ENCODE peak calls at places on chromosomes 1 and 21, in six cellular contexts. One of them, this sample, is unnamed.

GRCh38 chr1:91783423-91784162 is 102.4 kb downstream of the TGFBR3 start:
- DNase-seq in GM12878: no peak
- DNase-seq in A549: peak
- DNase-seq in endothelial cell of umbilical vein: peak
- DNase-seq in K562: no peak
- DNase-seq in HepG2: no peak
- DNase-seq in this sample: no peak

GRCh38 chr1:114435088-114435715 is 75.8 kb downstream of the TRIM33 start:
- DNase-seq in GM12878: no peak
- DNase-seq in A549: no peak
- DNase-seq in endothelial cell of umbilical vein: no peak
- DNase-seq in K562: no peak
- DNase-seq in HepG2: peak
- DNase-seq in this sample: no peak

GRCh38 chr1:222399197-222399596 is 148.7 kb downstream of the HHIPL2 start:
- DNase-seq in GM12878: no peak
- DNase-seq in A549: no peak
- DNase-seq in endothelial cell of umbilical vein: no peak
- DNase-seq in K562: no peak
- DNase-seq in HepG2: no peak
- DNase-seq in this sample: no peak

GRCh38 chr1:59354754-59355337 is 58.0 kb downstream of the FGGY start:
- DNase-seq in GM12878: no peak
- DNase-seq in A549: no peak
- DNase-seq in endothelial cell of umbilical vein: no peak
- DNase-seq in K562: no peak
- DNase-seq in HepG2: no peak
- DNase-seq in this sample: no peak

GRCh38 chr1:24964811-24965570 is 34.9 kb upstream of the RUNX3 start:
- DNase-seq in GM12878: peak
- DNase-seq in A549: no peak
- DNase-seq in endothelial cell of umbilical vein: no peak
- DNase-seq in K562: peak
- DNase-seq in HepG2: no peak
- DNase-seq in this sample: peak

GRCh38 chr1:181129771-181130606 is 41.5 kb downstream of the IER5 start:
- DNase-seq in GM12878: no peak
- DNase-seq in A549: no peak
- DNase-seq in endothelial cell of umbilical vein: no peak
- DNase-seq in K562: peak
- DNase-seq in HepG2: no peak
- DNase-seq in this sample: peak

GRCh38 chr1:214296860-214297699 is 16.1 kb downstream of the SMYD2 start:
- DNase-seq in GM12878: no peak
- DNase-seq in A549: no peak
- DNase-seq in endothelial cell of umbilical vein: peak
- DNase-seq in K562: no peak
- DNase-seq in HepG2: no peak
- DNase-seq in this sample: no peak

GRCh38 chr1:203954788-203955552 is 93.6 kb downstream of the SNRPE start:
- DNase-seq in GM12878: no peak
- DNase-seq in A549: peak
- DNase-seq in endothelial cell of umbilical vein: no peak
- DNase-seq in K562: no peak
- DNase-seq in HepG2: no peak
- DNase-seq in this sample: peak

GRCh38 chr1:44464361-44464760 is 59.3 kb downstream of the RNF220 start:
- DNase-seq in GM12878: no peak
- DNase-seq in A549: no peak
- DNase-seq in endothelial cell of umbilical vein: no peak
- DNase-seq in K562: no peak
- DNase-seq in HepG2: no peak
- DNase-seq in this sample: no peak

GRCh38 chr1:12031039-12031980 is 12.0 kb downstream of the MIIP start:
- DNase-seq in GM12878: no peak
- DNase-seq in A549: peak
- DNase-seq in endothelial cell of umbilical vein: peak
- DNase-seq in K562: peak
- DNase-seq in HepG2: no peak
- DNase-seq in this sample: peak

GRCh38 chr1:171245458-171246064 is 2.7 kb upstream of the FMO1 start:
- DNase-seq in GM12878: no peak
- DNase-seq in A549: peak
- DNase-seq in endothelial cell of umbilical vein: peak
- DNase-seq in K562: peak
- DNase-seq in HepG2: peak
- DNase-seq in this sample: peak

GRCh38 chr1:8082945-8083344 is 56.8 kb upstream of the ERRFI1 start:
- DNase-seq in GM12878: no peak
- DNase-seq in A549: no peak
- DNase-seq in endothelial cell of umbilical vein: no peak
- DNase-seq in K562: no peak
- DNase-seq in HepG2: peak
- DNase-seq in this sample: no peak

GRCh38 chr1:86156571-86157455 is at the start of gene COL24A1:
- DNase-seq in GM12878: no peak
- DNase-seq in A549: no peak
- DNase-seq in endothelial cell of umbilical vein: peak
- DNase-seq in K562: peak
- DNase-seq in HepG2: no peak
- DNase-seq in this sample: peak

GRCh38 chr1:9630331-9631081 is 21.0 kb upstream of the PIK3CD start:
- DNase-seq in GM12878: no peak
- DNase-seq in A549: no peak
- DNase-seq in endothelial cell of umbilical vein: no peak
- DNase-seq in K562: no peak
- DNase-seq in HepG2: no peak
- DNase-seq in this sample: peak

GRCh38 chr1:230752407-230752806 is 5.2 kb downstream of the CAPN9 start:
- DNase-seq in GM12878: no peak
- DNase-seq in A549: no peak
- DNase-seq in endothelial cell of umbilical vein: no peak
- DNase-seq in K562: no peak
- DNase-seq in HepG2: no peak
- DNase-seq in this sample: no peak

GRCh38 chr1:41791667-41792484 is 126.8 kb downstream of the HIVEP3 start:
- DNase-seq in GM12878: no peak
- DNase-seq in A549: no peak
- DNase-seq in endothelial cell of umbilical vein: no peak
- DNase-seq in K562: no peak
- DNase-seq in HepG2: no peak
- DNase-seq in this sample: no peak

GRCh38 chr1:25728301-25728935 is 71.6 kb upstream of the SELENON start:
- DNase-seq in GM12878: no peak
- DNase-seq in A549: no peak
- DNase-seq in endothelial cell of umbilical vein: no peak
- DNase-seq in K562: no peak
- DNase-seq in HepG2: no peak
- DNase-seq in this sample: no peak

GRCh38 chr1:117363591-117364048 is 3.6 kb upstream of the MAN1A2 start:
- DNase-seq in GM12878: peak
- DNase-seq in A549: no peak
- DNase-seq in endothelial cell of umbilical vein: no peak
- DNase-seq in K562: peak
- DNase-seq in HepG2: no peak
- DNase-seq in this sample: peak

GRCh38 chr1:220511785-220512184 is 16.2 kb upstream of the MARK1 start:
- DNase-seq in GM12878: no peak
- DNase-seq in A549: no peak
- DNase-seq in endothelial cell of umbilical vein: no peak
- DNase-seq in K562: no peak
- DNase-seq in HepG2: peak
- DNase-seq in this sample: no peak

GRCh38 chr1:178538192-178538916 is 25.4 kb downstream of the TEX35 start:
- DNase-seq in GM12878: no peak
- DNase-seq in A549: peak
- DNase-seq in endothelial cell of umbilical vein: no peak
- DNase-seq in K562: no peak
- DNase-seq in HepG2: no peak
- DNase-seq in this sample: no peak

GRCh38 chr1:212565571-212566305 is 42.8 kb upstream of the ATF3 start:
- DNase-seq in GM12878: no peak
- DNase-seq in A549: no peak
- DNase-seq in endothelial cell of umbilical vein: peak
- DNase-seq in K562: no peak
- DNase-seq in HepG2: no peak
- DNase-seq in this sample: no peak

GRCh38 chr21:36788116-36788515 is 89.2 kb downstream of the SIM2 start:
- DNase-seq in GM12878: no peak
- DNase-seq in A549: peak
- DNase-seq in endothelial cell of umbilical vein: no peak
- DNase-seq in K562: no peak
- DNase-seq in HepG2: no peak
- DNase-seq in this sample: peak

GRCh38 chr1:8941906-8942305 is 3.8 kb upstream of the CA6 start:
- DNase-seq in GM12878: no peak
- DNase-seq in A549: peak
- DNase-seq in endothelial cell of umbilical vein: peak
- DNase-seq in K562: no peak
- DNase-seq in HepG2: peak
- DNase-seq in this sample: peak

GRCh38 chr1:231724876-231725647 is 98.5 kb downstream of the DISC1 start:
- DNase-seq in GM12878: no peak
- DNase-seq in A549: peak
- DNase-seq in endothelial cell of umbilical vein: peak
- DNase-seq in K562: peak
- DNase-seq in HepG2: peak
- DNase-seq in this sample: peak

GRCh38 chr21:20739421-20739820 is 258.8 kb upstream of the NCAM2 start:
- DNase-seq in GM12878: no peak
- DNase-seq in A549: no peak
- DNase-seq in endothelial cell of umbilical vein: no peak
- DNase-seq in K562: peak
- DNase-seq in HepG2: no peak
- DNase-seq in this sample: peak

DNA sequence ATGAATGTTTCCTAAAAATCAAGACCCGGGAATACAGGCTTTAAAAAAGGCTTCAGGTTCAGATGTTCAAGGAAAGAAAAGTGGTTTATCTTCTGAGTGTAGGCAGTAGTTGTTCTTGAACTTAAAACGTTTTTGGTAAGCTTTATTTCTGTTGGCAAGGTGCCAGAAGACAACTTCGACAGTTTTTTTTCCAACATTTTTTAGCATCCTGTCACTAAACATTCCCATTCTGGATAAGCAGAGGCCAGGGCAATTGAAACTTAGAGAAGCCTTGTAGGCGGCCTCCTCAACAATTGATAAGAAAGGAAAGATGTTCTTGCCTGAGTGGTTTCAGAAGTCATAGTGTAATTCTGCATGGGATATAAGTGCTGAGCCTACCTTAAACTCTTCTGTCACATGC is 66.7 kb downstream of the PATJ start:
- DNase-seq in GM12878: no peak
- DNase-seq in A549: no peak
- DNase-seq in endothelial cell of umbilical vein: peak
- DNase-seq in K562: no peak
- DNase-seq in HepG2: no peak
- DNase-seq in this sample: no peak
- TF ChIP-seq MYC in GM12878: no peak
- TF ChIP-seq MYC in A549: no peak
- TF ChIP-seq MYC in endothelial cell of umbilical vein: no peak
- TF ChIP-seq MYC in K562: no peak
- TF ChIP-seq MYC in HepG2: no peak
- TF ChIP-seq MYC in this sample: no peak

GRCh38 chr1:55747285-55747890 is 532.2 kb upstream of the USP24 start:
- DNase-seq in GM12878: no peak
- DNase-seq in A549: no peak
- DNase-seq in endothelial cell of umbilical vein: no peak
- DNase-seq in K562: no peak
- DNase-seq in HepG2: no peak
- DNase-seq in this sample: no peak
- TF ChIP-seq MYC in GM12878: no peak
- TF ChIP-seq MYC in A549: no peak
- TF ChIP-seq MYC in endothelial cell of umbilical vein: no peak
- TF ChIP-seq MYC in K562: no peak
- TF ChIP-seq MYC in HepG2: no peak
- TF ChIP-seq MYC in this sample: no peak

GRCh38 chr21:45102391-45102932 is 28.1 kb downstream of the ADARB1 start:
- DNase-seq in GM12878: no peak
- DNase-seq in A549: peak
- DNase-seq in endothelial cell of umbilical vein: peak
- DNase-seq in K562: no peak
- DNase-seq in HepG2: no peak
- DNase-seq in this sample: no peak
- TF ChIP-seq MYC in GM12878: no peak
- TF ChIP-seq MYC in A549: no peak
- TF ChIP-seq MYC in endothelial cell of umbilical vein: no peak
- TF ChIP-seq MYC in K562: no peak
- TF ChIP-seq MYC in HepG2: no peak
- TF ChIP-seq MYC in this sample: no peak

GRCh38 chr1:19757641-19758040 is 42.1 kb downstream of the TMCO4 start:
- DNase-seq in GM12878: no peak
- DNase-seq in A549: no peak
- DNase-seq in endothelial cell of umbilical vein: no peak
- DNase-seq in K562: no peak
- DNase-seq in HepG2: no peak
- DNase-seq in this sample: no peak

GRCh38 chr1:19756480-19756879 is 43.2 kb downstream of the TMCO4 start:
- DNase-seq in GM12878: no peak
- DNase-seq in A549: no peak
- DNase-seq in endothelial cell of umbilical vein: no peak
- DNase-seq in K562: no peak
- DNase-seq in HepG2: no peak
- DNase-seq in this sample: no peak

GRCh38 chr1:19754482-19754881 is 45.2 kb downstream of the TMCO4 start:
- DNase-seq in GM12878: no peak
- DNase-seq in A549: no peak
- DNase-seq in endothelial cell of umbilical vein: no peak
- DNase-seq in K562: no peak
- DNase-seq in HepG2: no peak
- DNase-seq in this sample: no peak

GRCh38 chr1:19759740-19760089 is 40.0 kb downstream of the TMCO4 start:
- DNase-seq in GM12878: no peak
- DNase-seq in A549: no peak
- DNase-seq in endothelial cell of umbilical vein: no peak
- DNase-seq in K562: no peak
- DNase-seq in HepG2: peak
- DNase-seq in this sample: no peak

GRCh38 chr1:19758227-19758830 is 41.4 kb downstream of the TMCO4 start:
- DNase-seq in GM12878: no peak
- DNase-seq in A549: no peak
- DNase-seq in endothelial cell of umbilical vein: no peak
- DNase-seq in K562: no peak
- DNase-seq in HepG2: no peak
- DNase-seq in this sample: no peak
- TF ChIP-seq MYC in GM12878: no peak
- TF ChIP-seq MYC in A549: no peak
- TF ChIP-seq MYC in endothelial cell of umbilical vein: no peak
- TF ChIP-seq MYC in K562: no peak
- TF ChIP-seq MYC in HepG2: no peak
- TF ChIP-seq MYC in this sample: no peak

DNA sequence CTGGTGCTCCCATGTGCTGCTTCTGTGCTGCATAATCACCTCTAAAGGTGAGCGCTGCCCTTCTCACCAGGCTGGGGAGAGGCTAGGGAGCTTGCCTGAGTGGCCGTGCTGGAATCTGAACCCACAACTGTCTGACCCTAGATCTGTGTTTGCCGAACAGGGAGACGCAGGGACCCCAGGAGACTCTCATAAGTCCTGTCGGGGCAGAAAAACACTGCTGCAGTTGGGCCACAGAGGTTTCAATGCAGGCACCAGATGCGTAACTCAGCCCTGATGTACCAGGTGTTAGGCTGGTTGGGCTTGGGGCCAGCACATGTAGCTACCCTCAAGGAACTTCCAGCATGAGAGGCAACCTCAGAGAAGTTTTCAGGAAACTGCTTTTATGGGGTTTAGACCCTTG is 49.5 kb upstream of the DMRTB1 start:
- DNase-seq in GM12878: no peak
- DNase-seq in A549: no peak
- DNase-seq in endothelial cell of umbilical vein: no peak
- DNase-seq in K562: no peak
- DNase-seq in HepG2: no peak
- DNase-seq in this sample: no peak
- TF ChIP-seq MYC in GM12878: no peak
- TF ChIP-seq MYC in A549: no peak
- TF ChIP-seq MYC in endothelial cell of umbilical vein: no peak
- TF ChIP-seq MYC in K562: no peak
- TF ChIP-seq MYC in HepG2: no peak
- TF ChIP-seq MYC in this sample: no peak